ENCODE peak calls at places on chromosomes 13 and 19, in five cellular contexts. One of them, this sample, is unnamed.

GRCh38 chr13:74574964-74575728 is 440.9 kb upstream of the KLF12 start:
- DNase-seq in lung: no peak
- DNase-seq in tibial artery: no peak
- DNase-seq in GM12878: no peak
- DNase-seq in spleen: no peak
- DNase-seq in this sample: no peak

GRCh38 chr19:38661996-38662395 is 14.5 kb downstream of the ACTN4 start:
- DNase-seq in lung: peak; percentile 72
- DNase-seq in tibial artery: no peak
- DNase-seq in GM12878: no peak
- DNase-seq in spleen: no peak
- DNase-seq in this sample: no peak

GRCh38 chr13:24083722-24084421 is 76.6 kb upstream of the SPATA13 start:
- DNase-seq in lung: no peak
- DNase-seq in tibial artery: no peak
- DNase-seq in GM12878: no peak
- DNase-seq in spleen: no peak
- DNase-seq in this sample: no peak

GRCh38 chr19:47124937-47125668 is 5.5 kb upstream of the SAE1 start:
- DNase-seq in lung: no peak
- DNase-seq in tibial artery: no peak
- DNase-seq in GM12878: no peak
- DNase-seq in spleen: no peak
- DNase-seq in this sample: peak; percentile 75

GRCh38 chr19:16332991-16333624 is 8.5 kb downstream of the KLF2 start:
- DNase-seq in lung: no peak
- DNase-seq in tibial artery: no peak
- DNase-seq in GM12878: no peak
- DNase-seq in spleen: no peak
- DNase-seq in this sample: no peak

GRCh38 chr13:108033800-108034707 is 181.3 kb downstream of the LIG4 start:
- DNase-seq in lung: no peak
- DNase-seq in tibial artery: no peak
- DNase-seq in GM12878: no peak
- DNase-seq in spleen: no peak
- DNase-seq in this sample: no peak

GRCh38 chr19:1079566-1080111 is 12.7 kb downstream of the ARHGAP45 start:
- DNase-seq in lung: no peak
- DNase-seq in tibial artery: no peak
- DNase-seq in GM12878: no peak
- DNase-seq in spleen: peak; percentile 85
- DNase-seq in this sample: no peak

GRCh38 chr19:280541-281007 is 10.6 kb downstream of the PLPP2 start:
- DNase-seq in lung: no peak
- DNase-seq in tibial artery: no peak
- DNase-seq in GM12878: no peak
- DNase-seq in spleen: no peak
- DNase-seq in this sample: no peak

GRCh38 chr19:1871630-1872029 is 8.3 kb upstream of the KLF16 start:
- DNase-seq in lung: no peak
- DNase-seq in tibial artery: no peak
- DNase-seq in GM12878: no peak
- DNase-seq in spleen: peak; percentile 74
- DNase-seq in this sample: no peak

GRCh38 chr19:29819986-29820385 is 8.2 kb downstream of the CCNE1 start:
- DNase-seq in lung: no peak
- DNase-seq in tibial artery: no peak
- DNase-seq in GM12878: no peak
- DNase-seq in spleen: peak; percentile 56
- DNase-seq in this sample: no peak

GRCh38 chr19:15372891-15373301 is 6.7 kb downstream of the AKAP8 start:
- DNase-seq in lung: no peak
- DNase-seq in tibial artery: no peak
- DNase-seq in GM12878: no peak
- DNase-seq in spleen: peak; percentile 72
- DNase-seq in this sample: no peak

GRCh38 chr19:45834970-45835369 is 19.9 kb upstream of the RSPH6A start:
- DNase-seq in lung: peak; percentile 65
- DNase-seq in tibial artery: no peak
- DNase-seq in GM12878: no peak
- DNase-seq in spleen: no peak
- DNase-seq in this sample: no peak

GRCh38 chr13:111397202-111397880 is 76.9 kb downstream of the TEX29 start:
- DNase-seq in lung: no peak
- DNase-seq in tibial artery: peak; percentile 7
- DNase-seq in GM12878: no peak
- DNase-seq in spleen: peak; percentile 47
- DNase-seq in this sample: no peak

GRCh38 chr19:42693760-42694350 is 46.4 kb downstream of the PSG3 start:
- DNase-seq in lung: no peak
- DNase-seq in tibial artery: no peak
- DNase-seq in GM12878: no peak
- DNase-seq in spleen: no peak
- DNase-seq in this sample: peak; percentile 54

GRCh38 chr13:20306039-20306438 is 73.9 kb upstream of the GJB6 start:
- DNase-seq in lung: no peak
- DNase-seq in tibial artery: no peak
- DNase-seq in GM12878: no peak
- DNase-seq in spleen: no peak
- DNase-seq in this sample: no peak
- H3K27ac ChIP-seq in lung: no peak overlapping the region
- H3K27ac ChIP-seq in tibial artery: no peak overlapping the region
- H3K27ac ChIP-seq in GM12878: no peak overlapping the region
- H3K27ac ChIP-seq in spleen: no peak overlapping the region
- H3K27ac ChIP-seq in this sample: no peak overlapping the region

DNA sequence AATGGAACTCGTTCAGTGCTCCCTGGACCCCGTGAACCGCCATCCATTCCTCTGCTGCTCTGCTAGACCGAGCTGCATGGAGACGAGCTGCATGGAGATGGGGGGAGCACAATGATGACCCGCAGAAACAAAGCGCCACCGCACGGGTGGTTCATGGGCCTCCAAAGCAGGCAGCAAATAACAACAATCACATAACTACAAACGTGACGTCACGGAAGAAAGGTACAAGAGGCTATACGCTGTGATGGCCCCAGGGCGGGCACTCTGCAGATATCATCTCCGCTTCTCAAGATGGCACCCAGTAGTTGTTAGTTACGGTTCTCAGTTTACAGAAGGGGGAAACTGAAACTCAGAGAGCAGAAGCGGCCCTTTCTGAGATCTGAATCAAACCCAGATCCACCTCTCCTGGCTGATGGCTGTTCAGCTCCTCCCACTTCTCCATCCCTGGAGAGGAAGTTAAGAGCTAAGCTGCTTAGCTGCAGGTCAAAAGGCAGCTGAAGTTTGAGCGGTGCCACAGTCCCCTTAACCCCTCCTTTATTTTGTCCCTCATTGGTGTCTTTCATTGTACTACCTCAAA is 1.7 kb downstream of the ATP13A1 start:
- DNase-seq in lung: no peak
- DNase-seq in tibial artery: no peak
- DNase-seq in GM12878: peak; percentile 93
- DNase-seq in spleen: peak; percentile 79
- DNase-seq in this sample: no peak
- H3K4me3 ChIP-seq in lung: no peak overlapping the region
- H3K4me3 ChIP-seq in tibial artery: no peak overlapping the region
- H3K4me3 ChIP-seq in GM12878: peak overlapping the region; percentile 87
- H3K4me3 ChIP-seq in spleen: peak overlapping the region; percentile 100
- H3K4me3 ChIP-seq in this sample: no peak overlapping the region

GRCh38 chr19:57123882-57124281 is 4.1 kb downstream of the USP29 start:
- DNase-seq in lung: no peak
- DNase-seq in tibial artery: no peak
- DNase-seq in GM12878: no peak
- DNase-seq in spleen: no peak
- DNase-seq in this sample: no peak

GRCh38 chr19:57118848-57119247 is 937 bp upstream of the USP29 start:
- DNase-seq in lung: no peak
- DNase-seq in tibial artery: no peak
- DNase-seq in GM12878: no peak
- DNase-seq in spleen: no peak
- DNase-seq in this sample: no peak
- H3K9me3 ChIP-seq in lung: no peaks in the 10 kb centered on the region
- H3K9me3 ChIP-seq in tibial artery: no peaks in the 10 kb centered on the region
- H3K9me3 ChIP-seq in GM12878: no peaks in the 10 kb centered on the region
- H3K9me3 ChIP-seq in spleen: peaks cover 68% of the 10 kb centered on the region
- H3K9me3 ChIP-seq in this sample: peaks cover 8% of the 10 kb centered on the region

GRCh38 chr19:40411125-40411842 is 1.9 kb downstream of the PRX start:
- DNase-seq in lung: no peak
- DNase-seq in tibial artery: no peak
- DNase-seq in GM12878: no peak
- DNase-seq in spleen: no peak
- DNase-seq in this sample: no peak

GRCh38 chr19:40412866-40413265 is 312 bp downstream of the PRX start:
- DNase-seq in lung: no peak
- DNase-seq in tibial artery: no peak
- DNase-seq in GM12878: no peak
- DNase-seq in spleen: no peak
- DNase-seq in this sample: no peak

GRCh38 chr19:40411958-40412499 is 1.1 kb downstream of the PRX start:
- DNase-seq in lung: no peak
- DNase-seq in tibial artery: no peak
- DNase-seq in GM12878: no peak
- DNase-seq in spleen: no peak
- DNase-seq in this sample: no peak

GRCh38 chr19:40407714-40408600 is 5.2 kb downstream of the PRX start:
- DNase-seq in lung: no peak
- DNase-seq in tibial artery: no peak
- DNase-seq in GM12878: no peak
- DNase-seq in spleen: no peak
- DNase-seq in this sample: no peak

DNA sequence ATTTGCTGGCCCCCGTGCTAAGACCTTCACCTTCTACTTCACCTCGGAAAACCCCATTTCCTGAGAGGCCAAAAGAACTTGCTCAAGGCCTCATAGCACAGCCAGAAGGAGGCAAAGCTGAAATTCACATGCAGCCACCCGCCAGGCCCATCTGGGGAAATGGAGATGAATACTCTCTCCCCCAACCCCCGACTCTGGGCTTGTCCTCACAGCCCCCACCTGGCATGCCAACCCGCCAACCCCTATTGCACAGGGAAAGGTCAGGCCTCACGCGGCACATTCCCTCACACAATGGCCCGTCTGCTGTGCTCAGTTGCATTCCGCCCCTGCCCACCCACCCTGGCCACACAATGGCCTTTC is 3.2 kb downstream of the PRX start:
- DNase-seq in lung: no peak
- DNase-seq in tibial artery: no peak
- DNase-seq in GM12878: no peak
- DNase-seq in spleen: no peak
- DNase-seq in this sample: no peak
- H3K27ac ChIP-seq in lung: no peak overlapping the region
- H3K27ac ChIP-seq in tibial artery: no peak overlapping the region
- H3K27ac ChIP-seq in GM12878: peak overlapping the region; percentile 78
- H3K27ac ChIP-seq in spleen: no peak overlapping the region
- H3K27ac ChIP-seq in this sample: no peak overlapping the region

GRCh38 chr13:99176309-99177276 is 24.1 kb upstream of the UBAC2 start:
- DNase-seq in lung: peak; percentile 74
- DNase-seq in tibial artery: peak; percentile 52
- DNase-seq in GM12878: no peak
- DNase-seq in spleen: peak; percentile 90
- DNase-seq in this sample: peak; percentile 92
- H3K4me3 ChIP-seq in lung: no peak overlapping the region
- H3K4me3 ChIP-seq in tibial artery: no peak overlapping the region
- H3K4me3 ChIP-seq in GM12878: no peak overlapping the region
- H3K4me3 ChIP-seq in spleen: peak overlapping the region; percentile 36
- H3K4me3 ChIP-seq in this sample: no peak overlapping the region

DNA sequence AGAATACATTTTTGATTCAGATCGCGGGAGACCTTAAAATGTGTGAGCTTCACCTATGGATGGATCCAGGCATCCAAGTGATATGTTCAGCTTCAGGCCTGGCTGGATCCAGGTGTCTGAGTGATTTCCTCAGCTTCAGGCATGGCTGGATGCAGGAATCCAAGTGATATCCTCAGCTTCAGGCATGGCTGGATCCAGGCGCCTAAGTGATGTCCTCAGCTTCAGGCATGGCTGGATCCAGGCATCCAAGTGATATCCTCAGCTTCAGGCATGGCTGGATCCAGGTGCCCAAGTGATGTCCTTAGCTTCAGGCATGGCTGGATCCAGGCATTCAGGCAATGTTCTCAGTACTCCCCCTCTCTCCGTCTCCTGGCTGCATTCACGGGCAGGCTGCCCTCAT is 60.7 kb downstream of the KCNC3 start:
- DNase-seq in lung: no peak
- DNase-seq in tibial artery: no peak
- DNase-seq in GM12878: no peak
- DNase-seq in spleen: no peak
- DNase-seq in this sample: no peak
- H3K9me3 ChIP-seq in lung: no peaks in the 10 kb centered on the region
- H3K9me3 ChIP-seq in tibial artery: no peaks in the 10 kb centered on the region
- H3K9me3 ChIP-seq in GM12878: no peaks in the 10 kb centered on the region
- H3K9me3 ChIP-seq in spleen: no peaks in the 10 kb centered on the region
- H3K9me3 ChIP-seq in this sample: no peaks in the 10 kb centered on the region

DNA sequence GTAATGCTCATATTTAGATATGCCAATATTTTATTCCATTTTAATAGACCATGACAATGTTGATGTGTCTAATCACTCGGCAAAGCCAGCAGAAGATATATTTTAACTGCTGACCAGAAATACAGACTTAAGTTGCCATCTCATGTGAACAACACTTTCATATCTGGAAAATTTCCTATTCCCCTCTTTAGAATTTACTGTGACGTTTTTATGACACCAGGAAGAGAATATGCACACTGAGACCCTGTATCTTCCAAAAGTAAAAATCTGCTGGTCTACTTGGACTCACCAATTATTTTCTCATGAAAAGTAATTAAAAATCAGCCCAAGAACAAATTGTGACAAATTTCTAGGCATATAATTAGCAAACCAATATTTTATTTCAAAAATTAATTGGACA is 2.1 kb downstream of the PROSER1 start:
- DNase-seq in lung: no peak
- DNase-seq in tibial artery: no peak
- DNase-seq in GM12878: no peak
- DNase-seq in spleen: no peak
- DNase-seq in this sample: no peak
- H3K27ac ChIP-seq in lung: no peak overlapping the region
- H3K27ac ChIP-seq in tibial artery: no peak overlapping the region
- H3K27ac ChIP-seq in GM12878: peak overlapping the region; percentile 93
- H3K27ac ChIP-seq in spleen: no peak overlapping the region
- H3K27ac ChIP-seq in this sample: no peak overlapping the region

GRCh38 chr13:33817513-33817842 is 471 bp upstream of the RFC3 start:
- DNase-seq in lung: no peak
- DNase-seq in tibial artery: no peak
- DNase-seq in GM12878: no peak
- DNase-seq in spleen: no peak
- DNase-seq in this sample: no peak

GRCh38 chr13:33815011-33815550 is 2.9 kb upstream of the RFC3 start:
- DNase-seq in lung: no peak
- DNase-seq in tibial artery: no peak
- DNase-seq in GM12878: no peak
- DNase-seq in spleen: no peak
- DNase-seq in this sample: no peak

GRCh38 chr13:33817843-33818661 is at the start of gene RFC3:
- DNase-seq in lung: peak; percentile 96
- DNase-seq in tibial artery: peak; percentile 91
- DNase-seq in GM12878: peak; percentile 69
- DNase-seq in spleen: peak; percentile 96
- DNase-seq in this sample: peak; percentile 88

GRCh38 chr13:33816912-33817311 is 1.0 kb upstream of the RFC3 start:
- DNase-seq in lung: no peak
- DNase-seq in tibial artery: no peak
- DNase-seq in GM12878: no peak
- DNase-seq in spleen: no peak
- DNase-seq in this sample: no peak
- H3K4me3 ChIP-seq in lung: no peak overlapping the region
- H3K4me3 ChIP-seq in tibial artery: no peak overlapping the region
- H3K4me3 ChIP-seq in GM12878: no peak overlapping the region
- H3K4me3 ChIP-seq in spleen: peak overlapping the region; percentile 93
- H3K4me3 ChIP-seq in this sample: no peak overlapping the region

This sample was measured in SJSA1.